ENCODE peak calls at places on chromosomes 16 and 17, in eight cellular contexts. G is foreskin keratinocyte; P is progenitor cell of endocrine pancreas; L is suprapubic skin; M is posterior vena cava; O is stimulated activated effector memory CD8-positive, alpha-beta T cell treated with anti-CD3 and anti-CD28 coated beads, Interleukin-12 subunit alpha, Interleukin-12 subunit beta, amount 100 ng/mL, for 72 hours; R is NCI-H345; Y is omental fat pad. D is an unnamed sample.

GRCh38 chr17:10631048-10631700 is 25.9 kb downstream of the MYH3 start:
- DNase-seq in G (no peak), P (peak; percentile 30), L (no peak), M (no peak), O (no peak), R (no peak), Y (no peak), D (peak; percentile 27)

GRCh38 chr16:68229431-68230175 is 6.3 kb downstream of the ESRP2 start:
- DNase-seq in G (no peak), P (peak; percentile 34), L (peak; percentile 64), M (no peak), O (peak; percentile 74), R (peak; percentile 30), Y (no peak), D (no peak)

GRCh38 chr17:62860962-62861873 is 53.1 kb upstream of the MARCHF10 start:
- DNase-seq in G (no peak), P (no peak), L (no peak), M (no peak), O (peak; percentile 41), R (no peak), Y (no peak), D (no peak)

GRCh38 chr17:8250101-8250500 is 1.0 kb downstream of the PFAS start:
- DNase-seq in G (no peak), P (no peak), L (no peak), M (no peak), O (no peak), R (no peak), Y (no peak), D (no peak)

GRCh38 chr17:49850772-49851386 is 3.0 kb upstream of the TAC4 start:
- DNase-seq in G (no peak), P (no peak), L (no peak), M (peak; percentile 74), O (no peak), R (no peak), Y (no peak), D (no peak)

GRCh38 chr17:70278846-70279465 is 109.6 kb downstream of the KCNJ2 start:
- DNase-seq in G (no peak), P (no peak), L (no peak), M (no peak), O (no peak), R (peak; percentile 41), Y (no peak), D (peak; percentile 38)

GRCh38 chr17:80785477-80786178 is 206.0 kb upstream of the CHMP6 start:
- DNase-seq in G (no peak), P (no peak), L (peak; percentile 49), M (peak; percentile 69), O (no peak), R (peak; percentile 94), Y (no peak), D (no peak)

GRCh38 chr17:43211480-43212402 is at the start of gene TMEM106A:
- DNase-seq in G (peak; percentile 45), P (peak; percentile 32), L (peak; percentile 88), M (peak; percentile 94), O (peak; percentile 87), R (no peak), Y (peak; percentile 38), D (peak; percentile 67)

GRCh38 chr17:59761385-59762021 is 54.0 kb downstream of the VMP1 start:
- DNase-seq in G (no peak), P (no peak), L (no peak), M (no peak), O (no peak), R (no peak), Y (no peak), D (no peak)

GRCh38 chr16:74837056-74837455 is 62.4 kb upstream of the FA2H start:
- DNase-seq in G (no peak), P (no peak), L (peak; percentile 48), M (no peak), O (no peak), R (peak; percentile 61), Y (no peak), D (no peak)